ENCODE peak calls at places on chromosomes 6 and 20, in nine cellular contexts. P is GM12865; Y is GM04503; N is OCI-M1; E is stimulated activated CD8-positive, alpha-beta memory T cell treated with anti-CD3 and anti-CD28 coated beads, Interleukin-12 subunit alpha, Interleukin-12 subunit beta, amount 100 ng/mL, for 4 hours; G is cardiac muscle cell; S is ecto neural progenitor cell; A is right lobe of liver; K is colonic mucosa. Q is an unnamed sample.

GRCh38 chr6:9539231-9539755 is 875.6 kb downstream of the TFAP2A start:
- DNase-seq in P (no peak), E (no peak), N (no peak), Y (no peak), S (no peak), A (no peak), G (no peak), K (no peak), Q (no peak)

GRCh38 chr6:144285798-144286502 is 815 bp downstream of the UTRN start:
- DNase-seq in Y (peak), K (peak), N (peak), A (peak), P (peak), S (peak), E (peak), G (peak), Q (peak)

GRCh38 chr20:2220298-2220697 is 75.5 kb upstream of the TGM3 start:
- DNase-seq in S (no peak), Y (no peak), G (no peak), N (no peak), E (no peak), A (no peak), P (peak), K (no peak), Q (no peak)

GRCh38 chr6:44269921-44270525 is at the start of gene TMEM151B:
- DNase-seq in P (no peak), Y (no peak), N (no peak), S (no peak), E (no peak), G (no peak), K (no peak), A (peak), Q (peak)

GRCh38 chr6:117956386-117956785 is 49.3 kb downstream of the SLC35F1 start:
- DNase-seq in Y (no peak), K (no peak), S (peak), P (no peak), A (no peak), N (no peak), E (no peak), G (no peak), Q (no peak)

GRCh38 chr20:46133886-46134654 is 16.0 kb downstream of the CD40 start:
- DNase-seq in A (peak), G (no peak), S (no peak), N (no peak), E (no peak), Y (no peak), K (no peak), P (no peak), Q (no peak)

GRCh38 chr6:19613678-19614077 is 223.5 kb upstream of the ID4 start:
- DNase-seq in G (no peak), Y (no peak), S (no peak), A (no peak), N (no peak), P (no peak), E (no peak), K (no peak), Q (peak)

GRCh38 chr6:145112711-145113148 is 622.6 kb downstream of the EPM2A start:
- DNase-seq in P (no peak), A (no peak), K (no peak), Y (no peak), G (no peak), E (no peak), N (no peak), S (no peak), Q (no peak)

GRCh38 chr6:117958536-117958935 is 51.5 kb downstream of the SLC35F1 start:
- DNase-seq in Y (no peak), P (no peak), S (no peak), A (no peak), N (no peak), G (no peak), K (no peak), E (no peak), Q (no peak)